ENCODE peak calls at places on chromosomes 12 and 14, in eight cellular contexts. E, P, O, X, M, F, Q and L are unnamed samples.

GRCh38 chr12:14416658-14417057 is 51.2 kb downstream of the ATF7IP start:
- DNase-seq in F (peak), O (peak), M (peak), Q (no peak), X (no peak), E (no peak), P (no peak), L (no peak)

GRCh38 chr12:39646963-39647362 is 27.4 kb upstream of the ABCD2 start:
- DNase-seq in F (no peak), Q (no peak), M (peak), P (no peak), O (no peak), E (no peak), X (no peak), L (no peak)

GRCh38 chr14:80403036-80403435 is 191.7 kb upstream of the DIO2 start:
- DNase-seq in F (no peak), O (no peak), M (no peak), E (no peak), X (no peak), Q (no peak), P (no peak), L (no peak)

GRCh38 chr12:39623919-39624318 is 4.3 kb upstream of the ABCD2 start:
- DNase-seq in P (no peak), M (peak), E (no peak), Q (no peak), F (no peak), O (no peak), X (no peak), L (no peak)

GRCh38 chr12:40711121-40711520 is 18.9 kb downstream of the CNTN1 start:
- DNase-seq in Q (no peak), X (no peak), M (no peak), E (no peak), O (no peak), P (no peak), F (no peak), L (no peak)

GRCh38 chr12:100716949-100717732 is 77.4 kb upstream of the ANO4 start:
- DNase-seq in E (no peak), Q (no peak), F (no peak), P (no peak), O (no peak), X (no peak), M (peak), L (no peak)

GRCh38 chr12:80761818-80762217 is 45.1 kb downstream of the MYF5 start:
- DNase-seq in F (no peak), O (no peak), P (no peak), E (no peak), M (peak), X (no peak), Q (no peak), L (no peak)

GRCh38 chr12:70628701-70629480 is 8.3 kb downstream of the PTPRB start:
- DNase-seq in Q (no peak), X (no peak), E (no peak), M (no peak), O (peak), F (no peak), P (no peak), L (no peak)

GRCh38 chr12:1738480-1738879 is 47.6 kb downstream of the ADIPOR2 start:
- DNase-seq in X (no peak), O (no peak), E (no peak), F (no peak), Q (no peak), M (no peak), P (no peak), L (no peak)